ENCODE peak calls at places on chromosomes 6 and 20, in seven cellular contexts. One of them, this sample, is unnamed.

GRCh38 chr20:12721636-12722035 is 287.1 kb upstream of the SPTLC3 start:
- DNase-seq in fibroblast of lung: no peak
- DNase-seq in stimulated activated CD4-positive, alpha-beta T cell treated with anti-CD3 and anti-CD28 coated beads, Interleukin-4, amount 100 ng/mL, for 24 hours: no peak
- DNase-seq in activated T-helper 9 cell treated with anti-CD3 and anti-CD28 coated beads, Interleukin-2, amount 50 U/mL, for 16 hours: no peak
- DNase-seq in T-helper 1 cell: no peak
- DNase-seq in KBM-7: no peak
- DNase-seq in amniotic epithelial cell: no peak
- DNase-seq in this sample: no peak

GRCh38 chr6:166112580-166112979 is 55.1 kb downstream of the TBXT start:
- DNase-seq in fibroblast of lung: no peak
- DNase-seq in stimulated activated CD4-positive, alpha-beta T cell treated with anti-CD3 and anti-CD28 coated beads, Interleukin-4, amount 100 ng/mL, for 24 hours: no peak
- DNase-seq in KBM-7: no peak
- DNase-seq in amniotic epithelial cell: peak; percentile 92
- DNase-seq in activated T-helper 9 cell treated with anti-CD3 and anti-CD28 coated beads, Interleukin-2, amount 50 U/mL, for 16 hours: no peak
- DNase-seq in T-helper 1 cell: no peak
- DNase-seq in this sample: no peak

GRCh38 chr20:63536997-63537524 is at the start of gene PTK6:
- DNase-seq in T-helper 1 cell: no peak
- DNase-seq in activated T-helper 9 cell treated with anti-CD3 and anti-CD28 coated beads, Interleukin-2, amount 50 U/mL, for 16 hours: no peak
- DNase-seq in KBM-7: no peak
- DNase-seq in amniotic epithelial cell: no peak
- DNase-seq in stimulated activated CD4-positive, alpha-beta T cell treated with anti-CD3 and anti-CD28 coated beads, Interleukin-4, amount 100 ng/mL, for 24 hours: peak; percentile 39
- DNase-seq in fibroblast of lung: no peak
- DNase-seq in this sample: peak; percentile 12

GRCh38 chr6:5905431-5906339 is 101.0 kb downstream of the NRN1 start:
- DNase-seq in amniotic epithelial cell: no peak
- DNase-seq in stimulated activated CD4-positive, alpha-beta T cell treated with anti-CD3 and anti-CD28 coated beads, Interleukin-4, amount 100 ng/mL, for 24 hours: no peak
- DNase-seq in T-helper 1 cell: no peak
- DNase-seq in KBM-7: no peak
- DNase-seq in activated T-helper 9 cell treated with anti-CD3 and anti-CD28 coated beads, Interleukin-2, amount 50 U/mL, for 16 hours: no peak
- DNase-seq in fibroblast of lung: peak; percentile 85
- DNase-seq in this sample: no peak

GRCh38 chr6:130282234-130282995 is 59.7 kb upstream of the SAMD3 start:
- DNase-seq in KBM-7: no peak
- DNase-seq in activated T-helper 9 cell treated with anti-CD3 and anti-CD28 coated beads, Interleukin-2, amount 50 U/mL, for 16 hours: no peak
- DNase-seq in amniotic epithelial cell: peak; percentile 35
- DNase-seq in fibroblast of lung: peak; percentile 63
- DNase-seq in stimulated activated CD4-positive, alpha-beta T cell treated with anti-CD3 and anti-CD28 coated beads, Interleukin-4, amount 100 ng/mL, for 24 hours: peak; percentile 19
- DNase-seq in T-helper 1 cell: no peak
- DNase-seq in this sample: no peak

GRCh38 chr6:166259296-166259977 is 48.8 kb downstream of the PRR18 start:
- DNase-seq in amniotic epithelial cell: no peak
- DNase-seq in T-helper 1 cell: no peak
- DNase-seq in stimulated activated CD4-positive, alpha-beta T cell treated with anti-CD3 and anti-CD28 coated beads, Interleukin-4, amount 100 ng/mL, for 24 hours: no peak
- DNase-seq in activated T-helper 9 cell treated with anti-CD3 and anti-CD28 coated beads, Interleukin-2, amount 50 U/mL, for 16 hours: no peak
- DNase-seq in KBM-7: peak; percentile 59
- DNase-seq in fibroblast of lung: no peak
- DNase-seq in this sample: no peak

GRCh38 chr20:23133560-23133998 is 47.5 kb upstream of the CD93 start:
- DNase-seq in stimulated activated CD4-positive, alpha-beta T cell treated with anti-CD3 and anti-CD28 coated beads, Interleukin-4, amount 100 ng/mL, for 24 hours: no peak
- DNase-seq in fibroblast of lung: no peak
- DNase-seq in activated T-helper 9 cell treated with anti-CD3 and anti-CD28 coated beads, Interleukin-2, amount 50 U/mL, for 16 hours: no peak
- DNase-seq in KBM-7: no peak
- DNase-seq in T-helper 1 cell: no peak
- DNase-seq in amniotic epithelial cell: no peak
- DNase-seq in this sample: no peak

GRCh38 chr6:3850451-3851203 is 1.5 kb downstream of the FAM50B start:
- DNase-seq in fibroblast of lung: no peak
- DNase-seq in stimulated activated CD4-positive, alpha-beta T cell treated with anti-CD3 and anti-CD28 coated beads, Interleukin-4, amount 100 ng/mL, for 24 hours: peak; percentile 70
- DNase-seq in amniotic epithelial cell: no peak
- DNase-seq in KBM-7: no peak
- DNase-seq in T-helper 1 cell: no peak
- DNase-seq in activated T-helper 9 cell treated with anti-CD3 and anti-CD28 coated beads, Interleukin-2, amount 50 U/mL, for 16 hours: peak; percentile 64
- DNase-seq in this sample: peak; percentile 12

GRCh38 chr6:22113046-22113766 is 183.6 kb downstream of the PRL start:
- DNase-seq in stimulated activated CD4-positive, alpha-beta T cell treated with anti-CD3 and anti-CD28 coated beads, Interleukin-4, amount 100 ng/mL, for 24 hours: no peak
- DNase-seq in amniotic epithelial cell: peak; percentile 99
- DNase-seq in fibroblast of lung: peak; percentile 99
- DNase-seq in activated T-helper 9 cell treated with anti-CD3 and anti-CD28 coated beads, Interleukin-2, amount 50 U/mL, for 16 hours: no peak
- DNase-seq in KBM-7: no peak
- DNase-seq in T-helper 1 cell: no peak
- DNase-seq in this sample: no peak

GRCh38 chr6:138416201-138416600 is 12.2 kb downstream of the HEBP2 start:
- DNase-seq in amniotic epithelial cell: no peak
- DNase-seq in activated T-helper 9 cell treated with anti-CD3 and anti-CD28 coated beads, Interleukin-2, amount 50 U/mL, for 16 hours: no peak
- DNase-seq in stimulated activated CD4-positive, alpha-beta T cell treated with anti-CD3 and anti-CD28 coated beads, Interleukin-4, amount 100 ng/mL, for 24 hours: no peak
- DNase-seq in KBM-7: no peak
- DNase-seq in fibroblast of lung: no peak
- DNase-seq in T-helper 1 cell: no peak
- DNase-seq in this sample: no peak

GRCh38 chr20:15196580-15197255 is 859.3 kb upstream of the FLRT3 start:
- DNase-seq in KBM-7: no peak
- DNase-seq in activated T-helper 9 cell treated with anti-CD3 and anti-CD28 coated beads, Interleukin-2, amount 50 U/mL, for 16 hours: no peak
- DNase-seq in amniotic epithelial cell: no peak
- DNase-seq in stimulated activated CD4-positive, alpha-beta T cell treated with anti-CD3 and anti-CD28 coated beads, Interleukin-4, amount 100 ng/mL, for 24 hours: no peak
- DNase-seq in fibroblast of lung: no peak
- DNase-seq in T-helper 1 cell: no peak
- DNase-seq in this sample: no peak

GRCh38 chr6:140319209-140319608 is 944.8 kb upstream of the CITED2 start:
- DNase-seq in activated T-helper 9 cell treated with anti-CD3 and anti-CD28 coated beads, Interleukin-2, amount 50 U/mL, for 16 hours: no peak
- DNase-seq in amniotic epithelial cell: peak; percentile 41
- DNase-seq in fibroblast of lung: peak; percentile 76
- DNase-seq in KBM-7: no peak
- DNase-seq in stimulated activated CD4-positive, alpha-beta T cell treated with anti-CD3 and anti-CD28 coated beads, Interleukin-4, amount 100 ng/mL, for 24 hours: no peak
- DNase-seq in T-helper 1 cell: no peak
- DNase-seq in this sample: no peak

GRCh38 chr6:155495011-155495768 is 39.6 kb upstream of the NOX3 start:
- DNase-seq in KBM-7: peak; percentile 8
- DNase-seq in fibroblast of lung: peak; percentile 94
- DNase-seq in T-helper 1 cell: no peak
- DNase-seq in activated T-helper 9 cell treated with anti-CD3 and anti-CD28 coated beads, Interleukin-2, amount 50 U/mL, for 16 hours: no peak
- DNase-seq in stimulated activated CD4-positive, alpha-beta T cell treated with anti-CD3 and anti-CD28 coated beads, Interleukin-4, amount 100 ng/mL, for 24 hours: no peak
- DNase-seq in amniotic epithelial cell: peak; percentile 95
- DNase-seq in this sample: peak; percentile 57

GRCh38 chr6:1502041-1502440 is 107.7 kb upstream of the FOXC1 start:
- DNase-seq in stimulated activated CD4-positive, alpha-beta T cell treated with anti-CD3 and anti-CD28 coated beads, Interleukin-4, amount 100 ng/mL, for 24 hours: no peak
- DNase-seq in amniotic epithelial cell: peak; percentile 60
- DNase-seq in fibroblast of lung: no peak
- DNase-seq in activated T-helper 9 cell treated with anti-CD3 and anti-CD28 coated beads, Interleukin-2, amount 50 U/mL, for 16 hours: no peak
- DNase-seq in T-helper 1 cell: no peak
- DNase-seq in KBM-7: no peak
- DNase-seq in this sample: no peak

This sample was measured in BE2C.